ENCODE peak calls at places on chromosomes 13 and 19, in ten cellular contexts. Y is heart left ventricle; S is CD4-positive, alpha-beta T cell; R is colonic mucosa; I is uterus; J is fibroblast of lung; Q is cardiac muscle cell; L is GM12878; U is thyroid gland; M is HL-60. O is an unnamed sample.
A peak's percentile ranks its signal among the peaks of the same experiment; 100 is the strongest.

GRCh38 chr13:77874406-77874805 is 44.2 kb downstream of the EDNRB start:
- DNase-seq in Y (no peak), S (no peak), R (no peak), I (no peak), J (peak; percentile 45), Q (no peak), L (no peak), U (no peak), M (no peak), O (no peak)

GRCh38 chr19:13751436-13751835 is 12.9 kb upstream of the MRI1 start:
- DNase-seq in Y (no peak), S (no peak), R (no peak), I (no peak), J (no peak), Q (no peak), L (no peak), U (no peak), M (no peak), O (no peak)

GRCh38 chr13:52925221-52925620 is 76.8 kb upstream of the PCDH8 start:
- DNase-seq in Y (peak; percentile 67), S (no peak), R (no peak), I (no peak), J (no peak), Q (no peak), L (no peak), U (no peak), M (no peak), O (peak; percentile 32)

GRCh38 chr19:39908803-39909202 is 25.6 kb downstream of the FCGBP start:
- DNase-seq in Y (no peak), S (no peak), R (peak; percentile 14), I (no peak), J (no peak), Q (no peak), L (no peak), U (no peak), M (no peak), O (no peak)

GRCh38 chr19:6233827-6234511 is 45.8 kb downstream of the MLLT1 start:
- DNase-seq in Y (peak; percentile 75), S (no peak), R (no peak), I (peak; percentile 39), J (no peak), Q (no peak), L (no peak), U (peak; percentile 72), M (peak; percentile 91), O (no peak)

GRCh38 chr19:51783373-51783772 is 11.6 kb upstream of the FPR3 start:
- DNase-seq in Y (no peak), S (no peak), R (no peak), I (no peak), J (no peak), Q (no peak), L (no peak), U (no peak), M (peak; percentile 78), O (no peak)

GRCh38 chr13:30766957-30767603 is 31.7 kb downstream of the ALOX5AP start:
- DNase-seq in Y (no peak), S (no peak), R (no peak), I (no peak), J (peak; percentile 20), Q (no peak), L (peak; percentile 59), U (no peak), M (no peak), O (no peak)

GRCh38 chr13:35388979-35389378 is 87.5 kb downstream of the MAB21L1 start:
- DNase-seq in Y (no peak), S (no peak), R (no peak), I (no peak), J (peak; percentile 36), Q (no peak), L (no peak), U (no peak), M (no peak), O (no peak)

GRCh38 chr13:77918391-77919261 is at the start of gene EDNRB:
- DNase-seq in Y (peak; percentile 56), S (no peak), R (peak; percentile 43), I (peak; percentile 35), J (peak; percentile 38), Q (peak; percentile 59), L (no peak), U (peak; percentile 49), M (peak; percentile 62), O (peak; percentile 48)

GRCh38 chr13:33224686-33225085 is 60.9 kb downstream of the STARD13 start:
- DNase-seq in Y (no peak), S (no peak), R (no peak), I (no peak), J (peak; percentile 83), Q (no peak), L (no peak), U (no peak), M (no peak), O (no peak)

GRCh38 chr19:13824703-13825102 is 29.5 kb downstream of the ZSWIM4 start:
- DNase-seq in Y (no peak), S (no peak), R (no peak), I (no peak), J (no peak), Q (no peak), L (no peak), U (no peak), M (no peak), O (no peak)

GRCh38 chr19:7705387-7706187 is 3.7 kb upstream of the FCER2 start:
- DNase-seq in Y (peak; percentile 61), S (peak; percentile 77), R (peak; percentile 40), I (no peak), J (no peak), Q (no peak), L (peak; percentile 91), U (peak; percentile 8), M (peak; percentile 90), O (no peak)

GRCh38 chr19:40317338-40317737 is 30.9 kb downstream of the C19orf47 start:
- DNase-seq in Y (no peak), S (no peak), R (no peak), I (no peak), J (no peak), Q (no peak), L (no peak), U (no peak), M (no peak), O (no peak)

DNA sequence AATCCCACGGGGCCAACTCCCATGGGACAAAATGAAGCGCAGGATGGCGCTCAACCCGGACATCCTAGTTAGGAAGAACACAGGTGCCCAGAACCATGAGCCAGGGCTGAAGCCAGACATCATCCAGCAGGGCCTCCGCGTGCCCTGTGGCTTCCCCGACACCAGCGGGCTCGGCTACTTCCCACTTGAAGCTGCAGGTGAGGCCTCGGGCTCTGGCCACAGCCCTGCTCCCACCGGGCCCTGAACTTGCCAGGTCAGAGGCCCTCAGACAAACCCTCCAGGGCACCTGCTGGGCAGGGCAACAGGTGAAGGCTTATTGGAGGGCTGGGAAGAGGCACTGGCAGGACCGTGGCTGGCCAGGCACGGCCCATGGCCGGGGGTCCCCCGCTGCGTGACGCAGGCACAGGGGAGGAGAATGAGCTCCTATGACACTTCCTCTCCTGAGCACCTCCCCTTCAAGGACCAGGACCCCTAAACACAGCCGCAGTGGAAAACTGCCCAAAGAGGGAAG is 117.7 kb downstream of the STK24 start:
- DNase-seq in Y (no peak), S (no peak), R (no peak), I (no peak), J (no peak), Q (no peak), L (no peak), U (no peak), M (no peak), O (no peak)
- H3K27ac ChIP-seq in Y (no peak overlapping the region), S (no peak overlapping the region), R (no peak overlapping the region), I (no peak overlapping the region), J (no peak overlapping the region), Q (no peak overlapping the region), L (no peak overlapping the region), U (no peak overlapping the region), M (no peak overlapping the region), O (no peak overlapping the region)

DNA sequence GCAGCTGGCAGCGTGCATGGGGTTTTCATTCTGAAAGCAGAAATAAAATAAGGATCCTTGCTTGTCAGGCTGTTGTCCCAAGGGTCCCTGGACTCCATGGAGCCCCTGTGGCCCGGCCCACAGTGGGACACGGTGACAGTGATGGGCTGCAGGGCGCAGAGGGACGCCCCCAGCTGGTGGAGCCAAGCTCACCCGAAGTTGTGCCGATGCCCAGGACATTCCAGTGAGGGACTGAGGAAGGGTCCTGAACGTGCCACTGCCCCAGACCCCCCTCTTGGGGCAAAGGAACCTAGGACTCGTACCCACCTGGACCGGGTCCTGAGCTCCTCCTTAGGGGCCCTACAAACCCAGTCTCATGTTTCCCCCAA is 35.0 kb downstream of the MYO9B start:
- DNase-seq in Y (no peak), S (no peak), R (no peak), I (no peak), J (no peak), Q (no peak), L (no peak), U (no peak), M (no peak), O (no peak)
- H3K27ac ChIP-seq in Y (peak overlapping the region; percentile 93), S (peak overlapping the region; percentile 21), R (peak overlapping the region; percentile 49), I (no peak overlapping the region), J (peak overlapping the region; percentile 10), Q (no peak overlapping the region), L (peak overlapping the region; percentile 87), U (peak overlapping the region; percentile 12), M (peak overlapping the region; percentile 76), O (no peak overlapping the region)

GRCh38 chr13:88196106-88196505 is 524.9 kb downstream of the SLITRK5 start:
- DNase-seq in Y (no peak), S (no peak), R (no peak), I (no peak), J (no peak), Q (no peak), L (no peak), U (no peak), M (no peak), O (no peak)
- H3K27ac ChIP-seq in Y (no peak overlapping the region), S (no peak overlapping the region), R (no peak overlapping the region), I (no peak overlapping the region), J (no peak overlapping the region), Q (no peak overlapping the region), L (no peak overlapping the region), U (no peak overlapping the region), M (no peak overlapping the region), O (no peak overlapping the region)

GRCh38 chr13:39522329-39522728 is 80.7 kb downstream of the LHFPL6 start:
- DNase-seq in Y (no peak), S (no peak), R (no peak), I (no peak), J (no peak), Q (no peak), L (no peak), U (no peak), M (no peak), O (no peak)

GRCh38 chr13:39527301-39527700 is 75.7 kb downstream of the LHFPL6 start:
- DNase-seq in Y (no peak), S (no peak), R (no peak), I (no peak), J (no peak), Q (no peak), L (no peak), U (no peak), M (no peak), O (no peak)

GRCh38 chr13:39526499-39526898 is 76.5 kb downstream of the LHFPL6 start:
- DNase-seq in Y (no peak), S (no peak), R (no peak), I (no peak), J (no peak), Q (no peak), L (no peak), U (no peak), M (no peak), O (no peak)

GRCh38 chr13:39527961-39528720 is 74.9 kb downstream of the LHFPL6 start:
- DNase-seq in Y (no peak), S (no peak), R (no peak), I (peak; percentile 33), J (peak; percentile 97), Q (no peak), L (no peak), U (no peak), M (no peak), O (peak; percentile 88)

GRCh38 chr13:39524795-39525194 is 78.2 kb downstream of the LHFPL6 start:
- DNase-seq in Y (no peak), S (no peak), R (no peak), I (no peak), J (no peak), Q (no peak), L (no peak), U (no peak), M (no peak), O (no peak)
- H3K27ac ChIP-seq in Y (no peak overlapping the region), S (no peak overlapping the region), R (no peak overlapping the region), I (no peak overlapping the region), J (no peak overlapping the region), Q (no peak overlapping the region), L (no peak overlapping the region), U (no peak overlapping the region), M (no peak overlapping the region), O (no peak overlapping the region)